ENCODE peak calls at places on chromosomes 4 and X, in six cellular contexts. E is PC-9, R is endothelial cell of umbilical vein, Y is PC-3, G is left lung, A is psoas muscle. W is an unnamed sample.

GRCh38 chr4:122364700-122365404 is 14.0 kb upstream of the ADAD1 start:
- DNase-seq in E (no peak), R (no peak), Y (peak; percentile 56), G (no peak), A (no peak), W (no peak)

GRCh38 chrX:107601759-107602158 is 26.6 kb upstream of the PRPS1 start:
- DNase-seq in E (no peak), R (no peak), Y (no peak), G (no peak), A (no peak), W (no peak)

GRCh38 chr4:65344278-65344825 is 325.9 kb downstream of the EPHA5 start:
- DNase-seq in E (no peak), R (no peak), Y (no peak), G (no peak), A (no peak), W (peak; percentile 8)

GRCh38 chrX:144275403-144275802 is 391.5 kb downstream of the UBE2NL start:
- DNase-seq in E (no peak), R (no peak), Y (peak; percentile 6), G (no peak), A (no peak), W (peak; percentile 13)

GRCh38 chrX:120468071-120468470 is 1.0 kb downstream of the LAMP2 start:
- DNase-seq in E (no peak), R (no peak), Y (no peak), G (no peak), A (no peak), W (no peak)

GRCh38 chr4:102338405-102338804 is 6.9 kb downstream of the SLC39A8 start:
- DNase-seq in E (no peak), R (no peak), Y (peak; percentile 16), G (no peak), A (no peak), W (no peak)

GRCh38 chr4:84826681-84827080 is 139.8 kb downstream of the WDFY3 start:
- DNase-seq in E (no peak), R (no peak), Y (no peak), G (no peak), A (no peak), W (peak; percentile 45)

GRCh38 chrX:149522914-149523313 is 17.8 kb upstream of the IDS start:
- DNase-seq in E (no peak), R (no peak), Y (no peak), G (no peak), A (no peak), W (no peak)

GRCh38 chr4:31365006-31365690 is 645.0 kb downstream of the PCDH7 start:
- DNase-seq in E (no peak), R (peak; percentile 70), Y (no peak), G (no peak), A (no peak), W (no peak)

GRCh38 chrX:130575831-130576404 is 174.1 kb downstream of the RBMX2 start:
- DNase-seq in E (peak; percentile 20), R (peak; percentile 35), Y (peak; percentile 56), G (no peak), A (peak; percentile 16), W (peak; percentile 60)

GRCh38 chr4:169270810-169271691 is at the start of gene SH3RF1:
- DNase-seq in E (peak; percentile 91), R (peak; percentile 88), Y (peak; percentile 83), G (peak; percentile 87), A (peak; percentile 91), W (peak; percentile 73)

GRCh38 chr4:5804656-5805055 is 88.2 kb downstream of the CRMP1 start:
- DNase-seq in E (no peak), R (no peak), Y (no peak), G (no peak), A (no peak), W (no peak)

GRCh38 chrX:129686422-129686948 is 31.7 kb upstream of the APLN start:
- DNase-seq in E (no peak), R (no peak), Y (no peak), G (no peak), A (peak; percentile 21), W (no peak)

GRCh38 chr4:17111959-17112659 is 213.7 kb upstream of the LDB2 start:
- DNase-seq in E (no peak), R (no peak), Y (no peak), G (no peak), A (no peak), W (peak; percentile 53)

GRCh38 chrX:123184858-123185251 is 777 bp downstream of the GRIA3 start:
- DNase-seq in E (no peak), R (no peak), Y (no peak), G (no peak), A (no peak), W (no peak)

GRCh38 chrX:118631586-118631985 is 95.8 kb upstream of the IL13RA1 start:
- DNase-seq in E (no peak), R (no peak), Y (no peak), G (no peak), A (no peak), W (no peak)

GRCh38 chrX:49226946-49227345 is 6.2 kb downstream of the CACNA1F start:
- DNase-seq in E (no peak), R (no peak), Y (no peak), G (no peak), A (no peak), W (no peak)

GRCh38 chr4:88752754-88753153 is 55.1 kb upstream of the NAP1L5 start:
- DNase-seq in E (no peak), R (no peak), Y (peak; percentile 14), G (no peak), A (no peak), W (no peak)

GRCh38 chrX:23773601-23774175 is 9.3 kb upstream of the SAT1 start:
- DNase-seq in E (no peak), R (peak; percentile 76), Y (no peak), G (no peak), A (no peak), W (no peak)

DNA sequence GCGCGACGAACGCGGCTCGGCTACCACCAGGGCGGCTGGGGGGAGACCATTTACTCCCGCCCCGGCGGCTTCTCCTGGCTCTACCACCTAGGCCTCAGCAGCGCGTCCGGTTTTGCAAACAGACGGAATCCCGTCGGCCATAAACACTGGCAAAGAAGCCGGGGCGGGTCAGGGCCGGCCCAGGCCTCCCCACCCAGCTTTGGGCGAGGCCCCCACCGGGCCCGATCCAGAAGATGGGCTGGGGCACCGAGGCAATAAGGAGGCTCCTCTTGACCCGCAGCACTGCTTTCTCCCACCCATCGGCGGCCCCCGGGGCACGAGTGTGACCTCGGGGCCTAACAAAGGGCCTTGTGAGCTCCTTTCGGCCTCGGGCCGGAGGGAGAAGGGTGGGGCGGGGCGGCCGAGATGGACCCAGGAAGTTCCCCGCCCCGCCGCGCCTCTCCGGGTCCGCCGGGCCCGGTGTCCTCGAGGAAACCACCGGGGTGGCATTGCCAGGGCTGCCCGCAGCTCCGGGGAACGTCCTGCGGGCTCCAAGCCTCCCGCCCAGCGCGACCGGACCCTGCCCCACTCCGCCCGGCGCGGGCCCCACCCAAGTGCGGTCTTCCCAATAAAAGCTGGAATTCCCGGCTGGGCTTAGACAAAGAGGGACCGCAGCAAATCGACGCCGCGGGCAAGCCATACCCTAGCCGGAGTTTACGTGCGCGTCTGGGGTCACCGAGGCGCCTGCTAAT is 5.9 kb downstream of the BCOR start:
- DNase-seq in E (no peak), R (no peak), Y (no peak), G (no peak), A (no peak), W (no peak)
- H3K4me3 ChIP-seq in E (no peak overlapping the region), R (no peak overlapping the region), Y (peak overlapping the region; percentile 66), G (no peak overlapping the region), A (no peak overlapping the region), W (no peak overlapping the region)

DNA sequence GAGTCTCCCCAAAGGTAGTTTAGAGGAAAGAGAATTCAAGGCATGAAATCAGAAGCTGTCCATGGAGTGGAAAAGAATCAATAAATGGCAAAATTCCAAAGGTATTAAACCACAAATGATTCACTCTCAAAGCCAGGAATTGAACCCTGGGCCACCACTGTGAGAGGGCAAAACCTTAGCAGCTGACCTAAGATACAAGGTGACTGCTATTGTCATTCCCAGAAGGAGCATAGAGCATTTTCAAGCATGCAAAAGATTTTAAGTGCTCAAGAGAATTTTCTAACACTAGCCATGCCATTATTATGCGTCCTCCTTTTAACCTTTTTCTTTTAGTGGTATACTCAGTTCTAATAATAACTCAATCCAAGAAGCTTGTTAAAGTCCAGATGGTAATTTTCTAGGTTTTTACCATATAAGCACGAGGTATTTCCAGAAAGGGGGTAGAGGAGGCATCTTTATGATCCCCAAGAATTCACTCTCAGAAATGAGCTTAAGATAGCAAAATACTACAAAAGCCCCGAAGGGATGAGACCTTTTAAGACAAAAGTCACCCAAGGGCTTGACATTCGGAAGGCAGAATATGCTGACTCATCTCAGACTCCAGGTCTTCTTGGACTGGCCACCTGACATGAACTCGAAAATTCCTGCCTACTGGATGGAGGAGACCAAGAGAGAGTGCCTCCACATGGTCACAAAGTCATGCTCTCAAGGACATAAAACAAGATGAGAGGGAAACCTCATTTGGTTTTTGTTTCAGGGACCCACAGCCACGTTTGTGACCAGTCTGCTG is 13.8 kb upstream of the PAGE5 start:
- DNase-seq in E (no peak), R (no peak), Y (peak; percentile 4), G (no peak), A (no peak), W (no peak)
- H3K27me3 ChIP-seq in E (no peaks in the 10 kb centered on the region), R (no peaks in the 10 kb centered on the region), Y (no peaks in the 10 kb centered on the region), G (no peaks in the 10 kb centered on the region), A (no peaks in the 10 kb centered on the region), W (no peaks in the 10 kb centered on the region)

GRCh38 chrX:115591420-115591819 is 30.4 kb downstream of the PLS3 start:
- DNase-seq in E (no peak), R (no peak), Y (no peak), G (no peak), A (no peak), W (no peak)

GRCh38 chrX:115591856-115592842 is 31.2 kb downstream of the PLS3 start:
- DNase-seq in E (no peak), R (peak; percentile 63), Y (peak; percentile 71), G (no peak), A (no peak), W (no peak)

GRCh38 chrX:115595049-115595448 is 34.1 kb downstream of the PLS3 start:
- DNase-seq in E (no peak), R (peak; percentile 71), Y (no peak), G (no peak), A (no peak), W (no peak)

GRCh38 chrX:115589419-115589818 is 28.4 kb downstream of the PLS3 start:
- DNase-seq in E (no peak), R (no peak), Y (peak; percentile 59), G (no peak), A (no peak), W (no peak)

GRCh38 chrX:115592997-115593734 is 32.2 kb downstream of the PLS3 start:
- DNase-seq in E (no peak), R (peak; percentile 71), Y (peak; percentile 63), G (no peak), A (no peak), W (no peak)
- H3K27ac ChIP-seq in E (peak overlapping the region; percentile 84), R (peak overlapping the region; percentile 93), Y (peak overlapping the region; percentile 98), G (peak overlapping the region; percentile 71), A (peak overlapping the region; percentile 72), W (no peak overlapping the region)

DNA sequence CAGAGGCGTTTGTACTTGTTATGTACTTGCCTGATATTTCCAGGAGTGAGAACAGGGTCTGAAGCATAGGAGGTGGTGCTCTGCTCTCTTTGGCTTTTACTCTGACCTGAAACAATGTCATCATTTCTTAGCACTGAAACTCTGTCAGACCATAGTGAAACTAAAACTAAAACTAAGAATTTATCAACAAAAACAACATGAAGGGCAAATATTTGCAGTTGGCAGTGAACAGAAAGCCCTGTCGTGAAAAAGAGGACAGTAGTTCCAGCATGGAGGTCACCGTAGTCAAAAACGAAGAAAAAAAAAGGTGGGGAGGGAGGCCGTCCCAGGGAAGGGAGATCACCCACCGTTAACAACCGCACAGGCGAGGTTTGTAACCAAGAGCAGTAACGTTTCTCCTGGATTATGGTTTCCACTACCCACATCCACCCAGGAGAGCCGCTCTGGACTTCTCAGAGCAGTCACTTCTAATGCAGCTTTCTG is 97.5 kb downstream of the ANK2 start:
- DNase-seq in E (no peak), R (peak; percentile 5), Y (no peak), G (no peak), A (no peak), W (no peak)
- H3K4me3 ChIP-seq in E (no peak overlapping the region), R (peak overlapping the region; percentile 53), Y (no peak overlapping the region), G (no peak overlapping the region), A (peak overlapping the region; percentile 63), W (no peak overlapping the region)